ENCODE peak calls at places on chromosomes 1 and 21, in six cellular contexts. C, R, U, D, Z and S are unnamed samples.

GRCh38 chr1:11285883-11286734 is 13.1 kb downstream of the UBIAD1 start:
- DNase-seq in Z (peak; percentile 62), D (no peak), R (peak; percentile 34), U (no peak), C (no peak), S (no peak)

GRCh38 chr1:162251102-162251501 is 125.6 kb downstream of the SPATA46 start:
- DNase-seq in Z (no peak), D (no peak), C (no peak), R (no peak), U (no peak), S (no peak)

GRCh38 chr1:36542962-36543515 is 60.3 kb upstream of the CSF3R start:
- DNase-seq in Z (no peak), U (no peak), D (no peak), C (no peak), R (no peak), S (no peak)

GRCh38 chr1:98046031-98046641 is 125.3 kb upstream of the DPYD start:
- DNase-seq in D (no peak), Z (no peak), C (peak; percentile 29), R (peak; percentile 51), U (peak; percentile 1), S (no peak)

GRCh38 chr1:154534263-154534844 is 24.1 kb downstream of the UBE2Q1 start:
- DNase-seq in Z (no peak), U (no peak), D (no peak), C (no peak), R (peak; percentile 22), S (no peak)

GRCh38 chr1:175016073-175016722 is 7.0 kb downstream of the MRPS14 start:
- DNase-seq in U (no peak), R (peak; percentile 88), C (no peak), D (no peak), Z (no peak), S (no peak)

GRCh38 chr21:44892536-44893277 is 19.2 kb upstream of the PTTG1IP start:
- DNase-seq in D (peak; percentile 77), Z (no peak), C (peak; percentile 81), R (peak; percentile 19), U (peak; percentile 54), S (peak; percentile 68)

GRCh38 chr1:206715552-206716518 is 31.1 kb downstream of the MAPKAPK2 start:
- DNase-seq in D (no peak), R (no peak), C (no peak), Z (no peak), U (no peak), S (no peak)

GRCh38 chr1:167648978-167649752 is 19.1 kb downstream of the RCSD1 start:
- DNase-seq in U (no peak), C (no peak), D (no peak), Z (no peak), R (no peak), S (peak; percentile 56)

GRCh38 chr1:179761296-179761695 is 18.2 kb downstream of the FAM163A start:
- DNase-seq in Z (no peak), R (no peak), D (no peak), C (no peak), U (no peak), S (no peak)

GRCh38 chr1:30664103-30664755 is 59.2 kb downstream of the MATN1 start:
- DNase-seq in Z (peak; percentile 20), D (no peak), C (no peak), R (no peak), U (no peak), S (no peak)

GRCh38 chr1:18058522-18058921 is 49.1 kb upstream of the IGSF21 start:
- DNase-seq in C (no peak), D (no peak), R (no peak), U (no peak), Z (no peak), S (no peak)

GRCh38 chr1:170604889-170605288 is 59.0 kb upstream of the PRRX1 start:
- DNase-seq in D (no peak), Z (no peak), R (no peak), C (no peak), U (no peak), S (no peak)

GRCh38 chr1:153509729-153510354 is 25.9 kb downstream of the S100A6 start:
- DNase-seq in U (peak; percentile 75), Z (no peak), D (peak; percentile 59), R (no peak), C (peak; percentile 77), S (peak; percentile 59)

GRCh38 chr1:46179138-46180081 is 3.1 kb upstream of the P3R3URF start:
- DNase-seq in Z (peak; percentile 87), U (peak; percentile 73), R (peak; percentile 85), C (peak; percentile 70), D (peak; percentile 66), S (peak; percentile 75)

GRCh38 chr1:183590225-183591191 is at the start of gene NCF2:
- DNase-seq in U (no peak), R (peak; percentile 57), D (peak; percentile 63), Z (peak; percentile 22), C (peak; percentile 67), S (no peak)

GRCh38 chr1:182608850-182609610 is 4.8 kb upstream of the RGS16 start:
- DNase-seq in R (peak; percentile 61), D (no peak), C (no peak), U (no peak), Z (no peak), S (no peak)

GRCh38 chr1:193104496-193104905 is 713 bp downstream of the GLRX2 start:
- DNase-seq in U (peak; percentile 60), R (peak; percentile 56), C (peak; percentile 20), Z (peak; percentile 73), D (no peak), S (peak; percentile 68)

GRCh38 chr1:58460469-58460868 is 86.1 kb downstream of the OMA1 start:
- DNase-seq in D (no peak), R (peak; percentile 17), U (no peak), C (no peak), Z (no peak), S (no peak)

GRCh38 chr1:55155522-55155921 is 59.6 kb downstream of the USP24 start:
- DNase-seq in C (no peak), U (peak; percentile 31), Z (peak; percentile 19), D (no peak), R (no peak), S (peak; percentile 74)

GRCh38 chr1:9505142-9505541 is 34.1 kb upstream of the SLC25A33 start:
- DNase-seq in U (no peak), Z (no peak), R (no peak), D (no peak), C (no peak), S (no peak)

GRCh38 chr1:192729500-192729899 is 79.3 kb upstream of the RGS2 start:
- DNase-seq in C (no peak), Z (no peak), D (no peak), R (no peak), U (no peak), S (no peak)

GRCh38 chr1:224539971-224540370 is 76.1 kb upstream of the CNIH3 start:
- DNase-seq in C (no peak), R (peak; percentile 52), Z (no peak), D (no peak), U (no peak), S (no peak)

GRCh38 chr1:113219377-113219776 is 146.4 kb downstream of the LRIG2 start:
- DNase-seq in U (peak; percentile 27), C (no peak), R (no peak), Z (no peak), D (no peak), S (peak; percentile 59)

GRCh38 chr1:166950156-166950555 is 25.2 kb downstream of the ILDR2 start:
- DNase-seq in C (no peak), Z (peak; percentile 33), D (no peak), U (no peak), R (no peak), S (no peak)

GRCh38 chr1:91440845-91441244 is 36.2 kb upstream of the HFM1 start:
- DNase-seq in D (no peak), C (no peak), R (no peak), U (no peak), Z (no peak), S (no peak)